ENCODE peak calls at places on chromosome 15, in four cellular contexts. M is H1, Z is K562, L is HCT116. V is an unnamed sample.

GRCh38 chr15:59991919-59992318 is 12.2 kb upstream of the FOXB1 start:
- DNase-seq in M (no peak), Z (no peak), L (no peak), V (no peak)

GRCh38 chr15:58423858-58424608 is 7.8 kb upstream of the LIPC start:
- DNase-seq in M (no peak), Z (no peak), L (no peak), V (no peak)

GRCh38 chr15:63371297-63371918 is 10.2 kb downstream of the CA12 start:
- DNase-seq in M (no peak), Z (no peak), L (no peak), V (no peak)

GRCh38 chr15:74901612-74902063 is 5.0 kb downstream of the FAM219B start:
- DNase-seq in M (no peak), Z (peak; percentile 79), L (no peak), V (no peak)

GRCh38 chr15:98077186-98077585 is 116.7 kb downstream of the ARRDC4 start:
- DNase-seq in M (no peak), Z (peak; percentile 51), L (no peak), V (no peak)

GRCh38 chr15:40790723-40791122 is 16.2 kb upstream of the ZFYVE19 start:
- DNase-seq in M (no peak), Z (no peak), L (no peak), V (no peak)

GRCh38 chr15:101676965-101677364 is 24.8 kb upstream of the TM2D3 start:
- DNase-seq in M (no peak), Z (no peak), L (no peak), V (no peak)

GRCh38 chr15:63277893-63278505 is 594 bp downstream of the APH1B start:
- DNase-seq in M (no peak), Z (no peak), L (no peak), V (no peak)

GRCh38 chr15:81303241-81304225 is 20.4 kb downstream of the STARD5 start:
- DNase-seq in M (peak; percentile 19), Z (no peak), L (no peak), V (no peak)
- TF ChIP-seq EGR1 in M (no peak), Z (no peak), L (no peak), V (no peak)

GRCh38 chr15:81942157-81942556 is 103.7 kb downstream of the MEX3B start:
- DNase-seq in M (no peak), Z (no peak), L (no peak), V (no peak)
- TF ChIP-seq EGR1 in M (no peak), Z (no peak), L (no peak), V (no peak)

DNA sequence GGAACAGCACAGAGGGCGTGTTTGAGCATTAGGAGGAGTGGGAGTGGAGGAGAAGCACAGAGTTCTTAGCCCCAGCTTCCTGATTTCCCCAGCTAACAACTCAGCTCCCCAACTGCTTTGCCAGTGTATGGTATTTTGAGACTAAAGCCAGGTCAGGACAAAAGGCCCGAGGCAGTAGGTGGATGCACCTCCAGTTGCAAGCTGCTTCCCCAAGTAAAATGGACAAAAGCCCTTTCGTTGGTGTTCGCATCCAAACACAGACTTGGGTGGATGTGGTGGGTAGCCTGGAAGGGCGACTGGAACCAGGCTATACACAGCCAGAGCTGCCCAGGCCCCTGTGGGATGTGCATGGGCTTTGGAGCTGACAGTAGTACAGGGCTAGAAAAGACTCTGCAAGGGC is 12.3 kb upstream of the EHD4 start:
- DNase-seq in M (no peak), Z (no peak), L (no peak), V (no peak)
- TF ChIP-seq EGR1 in M (no peak), Z (no peak), L (no peak), V (no peak)

DNA sequence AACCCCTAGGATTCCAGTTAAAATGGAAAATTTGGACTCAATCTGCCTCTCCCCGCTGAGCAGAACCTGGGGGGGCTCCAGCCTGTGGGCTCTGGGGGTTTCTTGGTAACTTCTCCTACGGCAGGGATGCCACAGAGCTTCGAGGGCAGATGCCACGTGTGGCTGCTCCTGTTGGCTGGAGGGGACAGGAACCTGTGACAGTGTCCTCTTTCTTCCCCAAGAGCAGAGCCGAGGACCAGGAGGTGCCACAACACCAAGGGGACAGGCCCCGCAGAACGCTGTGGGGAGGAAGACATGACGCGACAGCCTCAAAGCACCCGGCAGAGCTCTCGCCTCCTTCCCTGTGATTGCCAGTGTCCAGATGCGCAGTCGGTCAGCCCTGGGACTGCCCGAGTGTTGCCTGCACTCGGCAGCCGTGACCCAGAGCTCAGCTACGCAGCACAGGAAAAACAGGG is 132.0 kb upstream of the MEF2A start:
- DNase-seq in M (no peak), Z (no peak), L (no peak), V (no peak)
- TF ChIP-seq EGR1 in M (no peak), Z (no peak), L (no peak), V (no peak)